ENCODE peak calls at places on chromosomes 2 and 18, in four cellular contexts. H, U, O and B are unnamed samples. For H3K4me1, the result is how much of the 10 kb centered on the place peaks cover.

GRCh38 chr18:69128978-69129377 is 271.7 kb upstream of the DOK6 start:
- DNase-seq in U (no peak), O (no peak), H (no peak), B (no peak)

GRCh38 chr2:43178602-43179542 is 47.5 kb downstream of the ZFP36L2 start:
- DNase-seq in U (peak), O (peak), H (peak), B (no peak)

GRCh38 chr2:46885376-46885775 is 30.2 kb downstream of the MCFD2 start:
- DNase-seq in U (no peak), H (no peak), O (no peak), B (no peak)

GRCh38 chr2:224178085-224178484 is 139.0 kb upstream of the SERPINE2 start:
- DNase-seq in H (no peak), O (no peak), U (no peak), B (no peak)

GRCh38 chr2:4763009-4763408 is 929.2 kb upstream of the SOX11 start:
- DNase-seq in O (no peak), U (no peak), H (no peak), B (no peak)

GRCh38 chr18:56451188-56451587 is 187.2 kb downstream of the TXNL1 start:
- DNase-seq in O (no peak), U (no peak), H (no peak), B (no peak)

GRCh38 chr2:157262248-157262647 is 4.7 kb downstream of the GALNT5 start:
- DNase-seq in O (no peak), H (no peak), U (no peak), B (no peak)

GRCh38 chr18:37584217-37584616 is 18.6 kb upstream of the CELF4 start:
- DNase-seq in O (no peak), H (no peak), U (no peak), B (no peak)

GRCh38 chr2:63059434-63060078 is 8.9 kb downstream of the OTX1 start:
- DNase-seq in U (no peak), H (no peak), O (no peak), B (no peak)

GRCh38 chr2:231167745-231168459 is 30.5 kb upstream of the ARMC9 start:
- DNase-seq in H (no peak), U (no peak), O (no peak), B (no peak)

DNA sequence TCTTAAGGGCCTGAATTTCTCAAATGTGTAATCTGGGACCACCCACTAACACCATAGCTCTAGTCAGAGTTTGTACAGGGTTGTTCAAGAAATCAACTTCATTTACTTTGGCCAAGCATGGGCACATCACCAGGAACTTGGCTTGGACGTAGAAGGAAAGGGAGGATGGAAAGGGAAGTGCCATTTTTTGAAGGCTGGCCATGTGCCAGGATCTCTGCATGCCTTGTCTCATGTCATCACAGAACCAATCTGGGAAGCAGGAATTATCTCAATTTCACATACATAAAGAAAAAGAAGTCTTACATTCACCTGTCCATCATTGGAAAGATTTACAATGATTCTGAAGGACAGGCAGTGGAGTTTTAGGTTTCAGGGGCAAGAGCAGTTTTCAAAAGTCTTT is 128.1 kb downstream of the ANTXR1 start:
- DNase-seq in H (no peak), U (no peak), O (no peak), B (no peak)
- H3K4me1 ChIP-seq in H (half or more), U (under half), O (under half), B (under half)

DNA sequence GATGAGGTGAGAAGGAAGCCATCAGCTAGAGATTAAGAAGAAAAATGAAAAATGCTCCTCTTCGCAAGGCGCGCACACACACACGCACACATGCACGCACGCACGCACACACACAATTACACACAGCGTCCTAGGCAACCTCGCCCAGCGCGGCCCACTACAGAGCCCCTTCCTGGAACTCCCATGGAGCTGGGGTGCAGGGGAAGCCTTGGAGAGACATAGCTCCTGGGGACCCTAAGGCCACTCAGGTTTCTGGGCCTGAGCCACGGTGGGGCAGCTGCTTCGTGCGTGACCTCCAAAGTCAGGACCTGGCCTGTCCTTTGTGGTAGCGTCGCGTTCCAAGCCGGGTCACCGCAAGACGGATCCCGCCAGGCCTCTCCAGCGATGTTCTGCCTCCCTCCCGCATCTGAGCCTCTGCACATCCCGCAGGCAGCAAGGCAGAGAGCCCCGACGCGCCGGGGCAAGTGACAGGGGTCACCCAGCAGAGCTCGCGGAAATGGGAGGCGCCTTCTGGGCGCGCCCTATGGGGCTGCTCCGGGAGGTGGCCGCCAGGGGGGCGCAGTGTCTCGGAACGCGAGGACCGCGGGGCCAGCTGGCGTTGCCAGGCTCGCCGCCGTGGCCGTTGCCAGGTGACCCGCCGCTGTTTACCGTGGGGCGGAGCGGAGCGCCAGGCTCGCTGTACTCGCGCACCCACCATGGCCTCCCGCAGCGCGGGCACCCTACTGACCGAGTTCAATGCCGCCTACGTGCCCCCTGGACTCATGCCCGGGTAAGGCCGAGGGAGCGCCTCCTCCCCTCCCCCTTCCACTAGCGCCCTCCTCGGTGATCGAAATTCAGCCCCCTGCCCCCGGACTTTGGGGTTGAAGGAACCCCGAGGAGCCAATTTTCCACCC is 79.0 kb downstream of the CIB4 start:
- DNase-seq in O (peak), H (peak), U (peak), B (no peak)
- TF ChIP-seq BHLHE40 in O (no peak), H (no peak), U (no peak), B (no peak)

GRCh38 chr2:134278546-134278945 is 24.7 kb downstream of the MGAT5 start:
- DNase-seq in O (no peak), H (no peak), U (no peak), B (no peak)

GRCh38 chr2:134275058-134275862 is 21.4 kb downstream of the MGAT5 start:
- DNase-seq in H (no peak), O (no peak), U (no peak), B (peak)

GRCh38 chr2:134276381-134277172 is 22.7 kb downstream of the MGAT5 start:
- DNase-seq in U (no peak), H (no peak), O (no peak), B (no peak)

GRCh38 chr2:134279417-134279816 is 25.5 kb downstream of the MGAT5 start:
- DNase-seq in O (no peak), U (no peak), H (no peak), B (no peak)

DNA sequence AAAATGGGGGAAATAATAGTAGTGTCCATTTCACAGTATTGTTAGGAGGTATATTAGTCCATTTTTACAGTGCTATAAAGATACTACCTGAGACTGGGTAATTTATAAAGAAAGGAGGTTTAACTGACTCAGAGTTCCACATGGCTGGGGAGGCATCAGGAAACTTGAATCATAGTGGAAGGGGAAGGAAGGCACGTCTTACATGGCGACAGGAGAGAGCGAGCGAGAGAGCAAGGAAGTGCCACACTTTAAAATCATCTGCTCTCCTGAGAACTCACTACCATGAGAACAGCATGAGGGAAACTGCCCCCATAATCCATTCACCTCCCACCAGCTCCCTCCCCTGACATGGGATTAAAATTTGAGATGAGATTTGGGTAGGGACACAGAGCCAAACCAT is 23.4 kb downstream of the MGAT5 start:
- DNase-seq in H (no peak), O (no peak), U (no peak), B (no peak)
- TF ChIP-seq CHD4 in H (no peak), O (no peak), U (no peak), B (no peak)

GRCh38 chr2:36360834-36361233 is 5.3 kb downstream of the CRIM1 start:
- DNase-seq in O (no peak), U (no peak), H (no peak), B (no peak)
- H3K4me1 ChIP-seq in O (half or more), U (under half), H (half or more), B (under half)

GRCh38 chr2:200592414-200593075 is 6.7 kb downstream of the AOX1 start:
- DNase-seq in H (no peak), U (no peak), O (peak), B (no peak)
- TF ChIP-seq BHLHE40 in H (no peak), U (no peak), O (no peak), B (no peak)

GRCh38 chr18:77065221-77065981 is 67.2 kb downstream of the MBP start:
- DNase-seq in H (peak), O (no peak), U (no peak), B (peak)
- TF ChIP-seq CHD4 in H (no peak), O (no peak), U (no peak), B (no peak)

GRCh38 chr2:54063967-54064535 is 51.4 kb upstream of the ACYP2 start:
- DNase-seq in O (no peak), H (no peak), U (no peak), B (no peak)
- H3K4me1 ChIP-seq in O (under half), H (under half), U (under half), B (under half)